ENCODE peak calls at places on chromosomes 11 and 22, in six cellular contexts. One of them, this sample, is unnamed.

GRCh38 chr11:71139516-71140205 is 112.7 kb downstream of the SHANK2 start:
- DNase-seq in omental fat pad: no peak
- DNase-seq in left cardiac atrium: peak; percentile 56
- DNase-seq in non-pigmented ciliary epithelial cell: no peak
- DNase-seq in astrocyte of the cerebellum: no peak
- DNase-seq in NCI-H187 treated with DMSO at 0.1 percent for 48 hours: no peak
- DNase-seq in this sample: no peak

GRCh38 chr11:119206512-119207299 is 567 bp downstream of the CBL start:
- DNase-seq in non-pigmented ciliary epithelial cell: no peak
- DNase-seq in NCI-H187 treated with DMSO at 0.1 percent for 48 hours: no peak
- DNase-seq in astrocyte of the cerebellum: no peak
- DNase-seq in left cardiac atrium: peak; percentile 71
- DNase-seq in omental fat pad: peak; percentile 41
- DNase-seq in this sample: no peak

GRCh38 chr22:38946771-38947170 is 10.6 kb upstream of the APOBEC3A start:
- DNase-seq in non-pigmented ciliary epithelial cell: no peak
- DNase-seq in omental fat pad: no peak
- DNase-seq in left cardiac atrium: no peak
- DNase-seq in astrocyte of the cerebellum: no peak
- DNase-seq in NCI-H187 treated with DMSO at 0.1 percent for 48 hours: no peak
- DNase-seq in this sample: no peak

GRCh38 chr11:1820463-1821325 is 14.1 kb upstream of the SYT8 start:
- DNase-seq in astrocyte of the cerebellum: no peak
- DNase-seq in left cardiac atrium: no peak
- DNase-seq in non-pigmented ciliary epithelial cell: no peak
- DNase-seq in omental fat pad: no peak
- DNase-seq in NCI-H187 treated with DMSO at 0.1 percent for 48 hours: no peak
- DNase-seq in this sample: no peak

GRCh38 chr22:49693416-49693815 is 134.3 kb downstream of the BRD1 start:
- DNase-seq in omental fat pad: no peak
- DNase-seq in non-pigmented ciliary epithelial cell: no peak
- DNase-seq in NCI-H187 treated with DMSO at 0.1 percent for 48 hours: no peak
- DNase-seq in left cardiac atrium: no peak
- DNase-seq in astrocyte of the cerebellum: no peak
- DNase-seq in this sample: no peak

GRCh38 chr22:24969588-24970301 is 17.2 kb downstream of the KIAA1671 start:
- DNase-seq in left cardiac atrium: peak; percentile 76
- DNase-seq in NCI-H187 treated with DMSO at 0.1 percent for 48 hours: no peak
- DNase-seq in omental fat pad: no peak
- DNase-seq in non-pigmented ciliary epithelial cell: no peak
- DNase-seq in astrocyte of the cerebellum: peak; percentile 37
- DNase-seq in this sample: no peak

GRCh38 chr11:77149716-77150392 is 21.8 kb downstream of the MYO7A start:
- DNase-seq in omental fat pad: no peak
- DNase-seq in astrocyte of the cerebellum: no peak
- DNase-seq in left cardiac atrium: no peak
- DNase-seq in non-pigmented ciliary epithelial cell: no peak
- DNase-seq in NCI-H187 treated with DMSO at 0.1 percent for 48 hours: no peak
- DNase-seq in this sample: no peak

GRCh38 chr11:1826552-1827094 is 8.2 kb upstream of the SYT8 start:
- DNase-seq in omental fat pad: no peak
- DNase-seq in non-pigmented ciliary epithelial cell: no peak
- DNase-seq in astrocyte of the cerebellum: peak; percentile 63
- DNase-seq in NCI-H187 treated with DMSO at 0.1 percent for 48 hours: no peak
- DNase-seq in left cardiac atrium: no peak
- DNase-seq in this sample: no peak

GRCh38 chr11:17746096-17746495 is 11.5 kb downstream of the KCNC1 start:
- DNase-seq in omental fat pad: no peak
- DNase-seq in NCI-H187 treated with DMSO at 0.1 percent for 48 hours: no peak
- DNase-seq in astrocyte of the cerebellum: no peak
- DNase-seq in non-pigmented ciliary epithelial cell: no peak
- DNase-seq in left cardiac atrium: peak; percentile 7
- DNase-seq in this sample: no peak

GRCh38 chr22:19811211-19811621 is 43.5 kb downstream of the GNB1L start:
- DNase-seq in left cardiac atrium: peak; percentile 17
- DNase-seq in NCI-H187 treated with DMSO at 0.1 percent for 48 hours: no peak
- DNase-seq in non-pigmented ciliary epithelial cell: no peak
- DNase-seq in omental fat pad: no peak
- DNase-seq in astrocyte of the cerebellum: no peak
- DNase-seq in this sample: no peak

GRCh38 chr11:116730241-116730561 is 42.6 kb downstream of the BUD13 start:
- DNase-seq in left cardiac atrium: no peak
- DNase-seq in NCI-H187 treated with DMSO at 0.1 percent for 48 hours: no peak
- DNase-seq in omental fat pad: no peak
- DNase-seq in astrocyte of the cerebellum: no peak
- DNase-seq in non-pigmented ciliary epithelial cell: no peak
- DNase-seq in this sample: no peak

GRCh38 chr11:116424615-116425261 is 348.0 kb downstream of the BUD13 start:
- DNase-seq in NCI-H187 treated with DMSO at 0.1 percent for 48 hours: no peak
- DNase-seq in astrocyte of the cerebellum: no peak
- DNase-seq in non-pigmented ciliary epithelial cell: no peak
- DNase-seq in left cardiac atrium: no peak
- DNase-seq in omental fat pad: no peak
- DNase-seq in this sample: no peak

GRCh38 chr11:48036466-48036865 is 56.1 kb downstream of the PTPRJ start:
- DNase-seq in NCI-H187 treated with DMSO at 0.1 percent for 48 hours: no peak
- DNase-seq in non-pigmented ciliary epithelial cell: no peak
- DNase-seq in astrocyte of the cerebellum: peak; percentile 37
- DNase-seq in omental fat pad: no peak
- DNase-seq in left cardiac atrium: no peak
- DNase-seq in this sample: no peak

GRCh38 chr11:1087961-1088926 is 13.6 kb downstream of the MUC2 start:
- DNase-seq in astrocyte of the cerebellum: no peak
- DNase-seq in omental fat pad: no peak
- DNase-seq in NCI-H187 treated with DMSO at 0.1 percent for 48 hours: no peak
- DNase-seq in left cardiac atrium: peak; percentile 10
- DNase-seq in non-pigmented ciliary epithelial cell: no peak
- DNase-seq in this sample: no peak

GRCh38 chr11:324131-324530 is 3.5 kb upstream of the IFITM3 start:
- DNase-seq in non-pigmented ciliary epithelial cell: no peak
- DNase-seq in omental fat pad: no peak
- DNase-seq in astrocyte of the cerebellum: no peak
- DNase-seq in left cardiac atrium: no peak
- DNase-seq in NCI-H187 treated with DMSO at 0.1 percent for 48 hours: no peak
- DNase-seq in this sample: no peak

GRCh38 chr22:45006873-45007246 is 2.9 kb downstream of the PHF21B start:
- DNase-seq in astrocyte of the cerebellum: no peak
- DNase-seq in non-pigmented ciliary epithelial cell: no peak
- DNase-seq in NCI-H187 treated with DMSO at 0.1 percent for 48 hours: no peak
- DNase-seq in omental fat pad: no peak
- DNase-seq in left cardiac atrium: peak; percentile 53
- DNase-seq in this sample: no peak

GRCh38 chr11:43951231-43951630 is 8.8 kb downstream of the C11orf96 start:
- DNase-seq in astrocyte of the cerebellum: no peak
- DNase-seq in non-pigmented ciliary epithelial cell: no peak
- DNase-seq in NCI-H187 treated with DMSO at 0.1 percent for 48 hours: no peak
- DNase-seq in omental fat pad: no peak
- DNase-seq in left cardiac atrium: no peak
- DNase-seq in this sample: no peak

GRCh38 chr11:114279778-114280532 is 16.2 kb upstream of the NNMT start:
- DNase-seq in left cardiac atrium: no peak
- DNase-seq in non-pigmented ciliary epithelial cell: no peak
- DNase-seq in astrocyte of the cerebellum: no peak
- DNase-seq in omental fat pad: no peak
- DNase-seq in NCI-H187 treated with DMSO at 0.1 percent for 48 hours: no peak
- DNase-seq in this sample: no peak

GRCh38 chr11:32729976-32730375 is 64.5 kb downstream of the CCDC73 start:
- DNase-seq in left cardiac atrium: no peak
- DNase-seq in non-pigmented ciliary epithelial cell: no peak
- DNase-seq in NCI-H187 treated with DMSO at 0.1 percent for 48 hours: no peak
- DNase-seq in omental fat pad: no peak
- DNase-seq in astrocyte of the cerebellum: peak; percentile 39
- DNase-seq in this sample: no peak

GRCh38 chr11:119376197-119376847 is 5.2 kb downstream of the USP2 start:
- DNase-seq in omental fat pad: no peak
- DNase-seq in left cardiac atrium: peak; percentile 51
- DNase-seq in NCI-H187 treated with DMSO at 0.1 percent for 48 hours: no peak
- DNase-seq in non-pigmented ciliary epithelial cell: no peak
- DNase-seq in astrocyte of the cerebellum: no peak
- DNase-seq in this sample: peak; percentile 41

GRCh38 chr22:23212061-23213030 is 32.0 kb downstream of the BCR start:
- DNase-seq in NCI-H187 treated with DMSO at 0.1 percent for 48 hours: peak; percentile 65
- DNase-seq in non-pigmented ciliary epithelial cell: no peak
- DNase-seq in left cardiac atrium: no peak
- DNase-seq in omental fat pad: no peak
- DNase-seq in astrocyte of the cerebellum: no peak
- DNase-seq in this sample: peak; percentile 58

GRCh38 chr22:43859176-43859575 is 3.1 kb downstream of the SULT4A1 start:
- DNase-seq in left cardiac atrium: no peak
- DNase-seq in astrocyte of the cerebellum: no peak
- DNase-seq in NCI-H187 treated with DMSO at 0.1 percent for 48 hours: no peak
- DNase-seq in non-pigmented ciliary epithelial cell: no peak
- DNase-seq in omental fat pad: no peak
- DNase-seq in this sample: no peak

GRCh38 chr11:13207665-13208594 is 69.7 kb upstream of the BMAL1 start:
- DNase-seq in omental fat pad: no peak
- DNase-seq in non-pigmented ciliary epithelial cell: peak; percentile 67
- DNase-seq in NCI-H187 treated with DMSO at 0.1 percent for 48 hours: no peak
- DNase-seq in astrocyte of the cerebellum: peak; percentile 86
- DNase-seq in left cardiac atrium: peak; percentile 42
- DNase-seq in this sample: no peak

GRCh38 chr11:113977071-113977490 is 2.2 kb downstream of the HTR3A start:
- DNase-seq in left cardiac atrium: no peak
- DNase-seq in non-pigmented ciliary epithelial cell: no peak
- DNase-seq in omental fat pad: no peak
- DNase-seq in astrocyte of the cerebellum: no peak
- DNase-seq in NCI-H187 treated with DMSO at 0.1 percent for 48 hours: no peak
- DNase-seq in this sample: no peak

GRCh38 chr22:47173535-47174021 is 411.1 kb downstream of the TBC1D22A start:
- DNase-seq in omental fat pad: no peak
- DNase-seq in astrocyte of the cerebellum: no peak
- DNase-seq in non-pigmented ciliary epithelial cell: no peak
- DNase-seq in NCI-H187 treated with DMSO at 0.1 percent for 48 hours: no peak
- DNase-seq in left cardiac atrium: no peak
- DNase-seq in this sample: no peak

GRCh38 chr11:111851067-111851466 is 20.3 kb downstream of the ALG9 start:
- DNase-seq in omental fat pad: no peak
- DNase-seq in left cardiac atrium: no peak
- DNase-seq in NCI-H187 treated with DMSO at 0.1 percent for 48 hours: no peak
- DNase-seq in astrocyte of the cerebellum: no peak
- DNase-seq in non-pigmented ciliary epithelial cell: no peak
- DNase-seq in this sample: no peak

GRCh38 chr11:123197711-123198110 is 2.7 kb upstream of the CLMP start:
- DNase-seq in NCI-H187 treated with DMSO at 0.1 percent for 48 hours: no peak
- DNase-seq in left cardiac atrium: no peak
- DNase-seq in non-pigmented ciliary epithelial cell: peak; percentile 83
- DNase-seq in omental fat pad: no peak
- DNase-seq in astrocyte of the cerebellum: no peak
- DNase-seq in this sample: no peak

GRCh38 chr22:27323646-27324045 is 477.9 kb downstream of the MN1 start:
- DNase-seq in NCI-H187 treated with DMSO at 0.1 percent for 48 hours: no peak
- DNase-seq in omental fat pad: no peak
- DNase-seq in non-pigmented ciliary epithelial cell: no peak
- DNase-seq in astrocyte of the cerebellum: no peak
- DNase-seq in left cardiac atrium: no peak
- DNase-seq in this sample: no peak

GRCh38 chr22:23548501-23549197 is 31.4 kb downstream of the IGLL1 start:
- DNase-seq in astrocyte of the cerebellum: no peak
- DNase-seq in NCI-H187 treated with DMSO at 0.1 percent for 48 hours: no peak
- DNase-seq in omental fat pad: no peak
- DNase-seq in left cardiac atrium: no peak
- DNase-seq in non-pigmented ciliary epithelial cell: no peak
- DNase-seq in this sample: no peak

GRCh38 chr11:72483412-72484186 is 49.3 kb upstream of the CLPB start:
- DNase-seq in left cardiac atrium: no peak
- DNase-seq in NCI-H187 treated with DMSO at 0.1 percent for 48 hours: no peak
- DNase-seq in omental fat pad: no peak
- DNase-seq in non-pigmented ciliary epithelial cell: no peak
- DNase-seq in astrocyte of the cerebellum: no peak
- DNase-seq in this sample: no peak